ENCODE peak calls at places on chromosome 7, in ten cellular contexts. One of them, this sample, is unnamed.

GRCh38 chr7:125984795-125985194 is 1055.2 kb upstream of the POT1 start:
- DNase-seq in fibroblast of pulmonary artery: no peak
- DNase-seq in PC-3: no peak
- DNase-seq in NCI-H1092 treated with DMSO at 0.1 percent for 48 hours: no peak
- DNase-seq in C1 segment of cervical spinal cord: no peak
- DNase-seq in fibroblast of villous mesenchyme: no peak
- DNase-seq in AG09319: no peak
- DNase-seq in fibroblast of gingiva: no peak
- DNase-seq in nucleus accumbens: no peak
- DNase-seq in mammary epithelial cell: no peak
- DNase-seq in this sample: no peak

GRCh38 chr7:152870106-152870693 is 110.6 kb downstream of the ACTR3B start:
- DNase-seq in fibroblast of pulmonary artery: no peak
- DNase-seq in PC-3: no peak
- DNase-seq in NCI-H1092 treated with DMSO at 0.1 percent for 48 hours: no peak
- DNase-seq in C1 segment of cervical spinal cord: no peak
- DNase-seq in fibroblast of villous mesenchyme: no peak
- DNase-seq in AG09319: no peak
- DNase-seq in fibroblast of gingiva: no peak
- DNase-seq in nucleus accumbens: no peak
- DNase-seq in mammary epithelial cell: no peak
- DNase-seq in this sample: no peak

GRCh38 chr7:48428091-48428710 is 256.9 kb downstream of the ABCA13 start:
- DNase-seq in fibroblast of pulmonary artery: no peak
- DNase-seq in PC-3: peak
- DNase-seq in NCI-H1092 treated with DMSO at 0.1 percent for 48 hours: peak
- DNase-seq in C1 segment of cervical spinal cord: no peak
- DNase-seq in fibroblast of villous mesenchyme: no peak
- DNase-seq in AG09319: no peak
- DNase-seq in fibroblast of gingiva: no peak
- DNase-seq in nucleus accumbens: no peak
- DNase-seq in mammary epithelial cell: no peak
- DNase-seq in this sample: no peak

GRCh38 chr7:142856565-142857245 is 1.8 kb downstream of the EPHB6 start:
- DNase-seq in fibroblast of pulmonary artery: no peak
- DNase-seq in PC-3: no peak
- DNase-seq in NCI-H1092 treated with DMSO at 0.1 percent for 48 hours: no peak
- DNase-seq in C1 segment of cervical spinal cord: no peak
- DNase-seq in fibroblast of villous mesenchyme: no peak
- DNase-seq in AG09319: no peak
- DNase-seq in fibroblast of gingiva: no peak
- DNase-seq in nucleus accumbens: no peak
- DNase-seq in mammary epithelial cell: no peak
- DNase-seq in this sample: no peak

GRCh38 chr7:143013897-143014296 is 13.0 kb downstream of the OR9A2 start:
- DNase-seq in fibroblast of pulmonary artery: peak
- DNase-seq in PC-3: peak
- DNase-seq in NCI-H1092 treated with DMSO at 0.1 percent for 48 hours: no peak
- DNase-seq in C1 segment of cervical spinal cord: no peak
- DNase-seq in fibroblast of villous mesenchyme: peak
- DNase-seq in AG09319: peak
- DNase-seq in fibroblast of gingiva: peak
- DNase-seq in nucleus accumbens: no peak
- DNase-seq in mammary epithelial cell: peak
- DNase-seq in this sample: no peak

GRCh38 chr7:100167912-100168323 is 499 bp downstream of the GAL3ST4 start:
- DNase-seq in fibroblast of pulmonary artery: no peak
- DNase-seq in PC-3: no peak
- DNase-seq in NCI-H1092 treated with DMSO at 0.1 percent for 48 hours: no peak
- DNase-seq in C1 segment of cervical spinal cord: no peak
- DNase-seq in fibroblast of villous mesenchyme: no peak
- DNase-seq in AG09319: no peak
- DNase-seq in fibroblast of gingiva: peak
- DNase-seq in nucleus accumbens: no peak
- DNase-seq in mammary epithelial cell: no peak
- DNase-seq in this sample: no peak

GRCh38 chr7:100686201-100686821 is 7.7 kb downstream of the GIGYF1 start:
- DNase-seq in fibroblast of pulmonary artery: no peak
- DNase-seq in PC-3: no peak
- DNase-seq in NCI-H1092 treated with DMSO at 0.1 percent for 48 hours: no peak
- DNase-seq in C1 segment of cervical spinal cord: no peak
- DNase-seq in fibroblast of villous mesenchyme: no peak
- DNase-seq in AG09319: no peak
- DNase-seq in fibroblast of gingiva: no peak
- DNase-seq in nucleus accumbens: no peak
- DNase-seq in mammary epithelial cell: no peak
- DNase-seq in this sample: no peak

GRCh38 chr7:135706858-135707569 is 21.0 kb downstream of the SLC13A4 start:
- DNase-seq in fibroblast of pulmonary artery: no peak
- DNase-seq in PC-3: peak
- DNase-seq in NCI-H1092 treated with DMSO at 0.1 percent for 48 hours: no peak
- DNase-seq in C1 segment of cervical spinal cord: no peak
- DNase-seq in fibroblast of villous mesenchyme: no peak
- DNase-seq in AG09319: no peak
- DNase-seq in fibroblast of gingiva: peak
- DNase-seq in nucleus accumbens: no peak
- DNase-seq in mammary epithelial cell: peak
- DNase-seq in this sample: no peak

GRCh38 chr7:117730404-117730803 is 142.8 kb downstream of the CTTNBP2 start:
- DNase-seq in fibroblast of pulmonary artery: no peak
- DNase-seq in PC-3: no peak
- DNase-seq in NCI-H1092 treated with DMSO at 0.1 percent for 48 hours: no peak
- DNase-seq in C1 segment of cervical spinal cord: no peak
- DNase-seq in fibroblast of villous mesenchyme: no peak
- DNase-seq in AG09319: no peak
- DNase-seq in fibroblast of gingiva: no peak
- DNase-seq in nucleus accumbens: no peak
- DNase-seq in mammary epithelial cell: no peak
- DNase-seq in this sample: no peak

GRCh38 chr7:87216701-87217508 is 2.6 kb downstream of the TMEM243 start:
- DNase-seq in fibroblast of pulmonary artery: no peak
- DNase-seq in PC-3: no peak
- DNase-seq in NCI-H1092 treated with DMSO at 0.1 percent for 48 hours: no peak
- DNase-seq in C1 segment of cervical spinal cord: no peak
- DNase-seq in fibroblast of villous mesenchyme: no peak
- DNase-seq in AG09319: no peak
- DNase-seq in fibroblast of gingiva: no peak
- DNase-seq in nucleus accumbens: no peak
- DNase-seq in mammary epithelial cell: no peak
- DNase-seq in this sample: no peak

GRCh38 chr7:24885716-24886115 is 94.3 kb downstream of the OSBPL3 start:
- DNase-seq in fibroblast of pulmonary artery: no peak
- DNase-seq in PC-3: no peak
- DNase-seq in NCI-H1092 treated with DMSO at 0.1 percent for 48 hours: no peak
- DNase-seq in C1 segment of cervical spinal cord: no peak
- DNase-seq in fibroblast of villous mesenchyme: no peak
- DNase-seq in AG09319: no peak
- DNase-seq in fibroblast of gingiva: no peak
- DNase-seq in nucleus accumbens: no peak
- DNase-seq in mammary epithelial cell: no peak
- DNase-seq in this sample: no peak

GRCh38 chr7:9718071-9718470 is 1255.6 kb upstream of the PHF14 start:
- DNase-seq in fibroblast of pulmonary artery: no peak
- DNase-seq in PC-3: peak
- DNase-seq in NCI-H1092 treated with DMSO at 0.1 percent for 48 hours: peak
- DNase-seq in C1 segment of cervical spinal cord: no peak
- DNase-seq in fibroblast of villous mesenchyme: no peak
- DNase-seq in AG09319: no peak
- DNase-seq in fibroblast of gingiva: no peak
- DNase-seq in nucleus accumbens: no peak
- DNase-seq in mammary epithelial cell: no peak
- DNase-seq in this sample: no peak

GRCh38 chr7:131300572-131301466 is 26.9 kb upstream of the MKLN1 start:
- DNase-seq in fibroblast of pulmonary artery: peak
- DNase-seq in PC-3: no peak
- DNase-seq in NCI-H1092 treated with DMSO at 0.1 percent for 48 hours: no peak
- DNase-seq in C1 segment of cervical spinal cord: no peak
- DNase-seq in fibroblast of villous mesenchyme: no peak
- DNase-seq in AG09319: no peak
- DNase-seq in fibroblast of gingiva: no peak
- DNase-seq in nucleus accumbens: no peak
- DNase-seq in mammary epithelial cell: no peak
- DNase-seq in this sample: no peak

GRCh38 chr7:105127179-105127578 is 113.2 kb downstream of the KMT2E start:
- DNase-seq in fibroblast of pulmonary artery: no peak
- DNase-seq in PC-3: no peak
- DNase-seq in NCI-H1092 treated with DMSO at 0.1 percent for 48 hours: no peak
- DNase-seq in C1 segment of cervical spinal cord: no peak
- DNase-seq in fibroblast of villous mesenchyme: no peak
- DNase-seq in AG09319: no peak
- DNase-seq in fibroblast of gingiva: no peak
- DNase-seq in nucleus accumbens: no peak
- DNase-seq in mammary epithelial cell: no peak
- DNase-seq in this sample: no peak

GRCh38 chr7:125459038-125459437 is 529.4 kb upstream of the POT1 start:
- DNase-seq in fibroblast of pulmonary artery: no peak
- DNase-seq in PC-3: no peak
- DNase-seq in NCI-H1092 treated with DMSO at 0.1 percent for 48 hours: no peak
- DNase-seq in C1 segment of cervical spinal cord: no peak
- DNase-seq in fibroblast of villous mesenchyme: no peak
- DNase-seq in AG09319: no peak
- DNase-seq in fibroblast of gingiva: no peak
- DNase-seq in nucleus accumbens: no peak
- DNase-seq in mammary epithelial cell: no peak
- DNase-seq in this sample: no peak

GRCh38 chr7:29818308-29818707 is 12.0 kb downstream of the WIPF3 start:
- DNase-seq in fibroblast of pulmonary artery: no peak
- DNase-seq in PC-3: no peak
- DNase-seq in NCI-H1092 treated with DMSO at 0.1 percent for 48 hours: no peak
- DNase-seq in C1 segment of cervical spinal cord: no peak
- DNase-seq in fibroblast of villous mesenchyme: no peak
- DNase-seq in AG09319: no peak
- DNase-seq in fibroblast of gingiva: no peak
- DNase-seq in nucleus accumbens: no peak
- DNase-seq in mammary epithelial cell: no peak
- DNase-seq in this sample: no peak

GRCh38 chr7:29359480-29360093 is 165.0 kb downstream of the CHN2 start:
- DNase-seq in fibroblast of pulmonary artery: no peak
- DNase-seq in PC-3: no peak
- DNase-seq in NCI-H1092 treated with DMSO at 0.1 percent for 48 hours: no peak
- DNase-seq in C1 segment of cervical spinal cord: no peak
- DNase-seq in fibroblast of villous mesenchyme: no peak
- DNase-seq in AG09319: no peak
- DNase-seq in fibroblast of gingiva: no peak
- DNase-seq in nucleus accumbens: no peak
- DNase-seq in mammary epithelial cell: no peak
- DNase-seq in this sample: no peak

GRCh38 chr7:110877086-110877485 is 213.8 kb upstream of the LRRN3 start:
- DNase-seq in fibroblast of pulmonary artery: no peak
- DNase-seq in PC-3: no peak
- DNase-seq in NCI-H1092 treated with DMSO at 0.1 percent for 48 hours: no peak
- DNase-seq in C1 segment of cervical spinal cord: no peak
- DNase-seq in fibroblast of villous mesenchyme: peak
- DNase-seq in AG09319: no peak
- DNase-seq in fibroblast of gingiva: no peak
- DNase-seq in nucleus accumbens: no peak
- DNase-seq in mammary epithelial cell: no peak
- DNase-seq in this sample: no peak

GRCh38 chr7:101953248-101953819 is 135.9 kb downstream of the CUX1 start:
- DNase-seq in fibroblast of pulmonary artery: peak
- DNase-seq in PC-3: peak
- DNase-seq in NCI-H1092 treated with DMSO at 0.1 percent for 48 hours: no peak
- DNase-seq in C1 segment of cervical spinal cord: no peak
- DNase-seq in fibroblast of villous mesenchyme: peak
- DNase-seq in AG09319: no peak
- DNase-seq in fibroblast of gingiva: peak
- DNase-seq in nucleus accumbens: no peak
- DNase-seq in mammary epithelial cell: no peak
- DNase-seq in this sample: no peak

GRCh38 chr7:143480501-143480900 is 2.8 kb downstream of the TAS2R41 start:
- DNase-seq in fibroblast of pulmonary artery: no peak
- DNase-seq in PC-3: no peak
- DNase-seq in NCI-H1092 treated with DMSO at 0.1 percent for 48 hours: no peak
- DNase-seq in C1 segment of cervical spinal cord: no peak
- DNase-seq in fibroblast of villous mesenchyme: peak
- DNase-seq in AG09319: no peak
- DNase-seq in fibroblast of gingiva: no peak
- DNase-seq in nucleus accumbens: no peak
- DNase-seq in mammary epithelial cell: no peak
- DNase-seq in this sample: no peak

GRCh38 chr7:124724516-124725192 is 40.9 kb downstream of the GPR37 start:
- DNase-seq in fibroblast of pulmonary artery: no peak
- DNase-seq in PC-3: no peak
- DNase-seq in NCI-H1092 treated with DMSO at 0.1 percent for 48 hours: no peak
- DNase-seq in C1 segment of cervical spinal cord: no peak
- DNase-seq in fibroblast of villous mesenchyme: no peak
- DNase-seq in AG09319: no peak
- DNase-seq in fibroblast of gingiva: no peak
- DNase-seq in nucleus accumbens: peak
- DNase-seq in mammary epithelial cell: no peak
- DNase-seq in this sample: no peak

GRCh38 chr7:107501593-107501992 is 31.7 kb downstream of the GPR22 start:
- DNase-seq in fibroblast of pulmonary artery: peak
- DNase-seq in PC-3: peak
- DNase-seq in NCI-H1092 treated with DMSO at 0.1 percent for 48 hours: peak
- DNase-seq in C1 segment of cervical spinal cord: no peak
- DNase-seq in fibroblast of villous mesenchyme: peak
- DNase-seq in AG09319: no peak
- DNase-seq in fibroblast of gingiva: peak
- DNase-seq in nucleus accumbens: no peak
- DNase-seq in mammary epithelial cell: peak
- DNase-seq in this sample: no peak

GRCh38 chr7:134996097-134996550 is 9.8 kb downstream of the AGBL3 start:
- DNase-seq in fibroblast of pulmonary artery: peak
- DNase-seq in PC-3: no peak
- DNase-seq in NCI-H1092 treated with DMSO at 0.1 percent for 48 hours: no peak
- DNase-seq in C1 segment of cervical spinal cord: no peak
- DNase-seq in fibroblast of villous mesenchyme: no peak
- DNase-seq in AG09319: no peak
- DNase-seq in fibroblast of gingiva: no peak
- DNase-seq in nucleus accumbens: no peak
- DNase-seq in mammary epithelial cell: no peak
- DNase-seq in this sample: no peak

GRCh38 chr7:157299613-157300405 is 37.0 kb upstream of the DNAJB6 start:
- DNase-seq in fibroblast of pulmonary artery: no peak
- DNase-seq in PC-3: peak
- DNase-seq in NCI-H1092 treated with DMSO at 0.1 percent for 48 hours: no peak
- DNase-seq in C1 segment of cervical spinal cord: no peak
- DNase-seq in fibroblast of villous mesenchyme: no peak
- DNase-seq in AG09319: no peak
- DNase-seq in fibroblast of gingiva: peak
- DNase-seq in nucleus accumbens: no peak
- DNase-seq in mammary epithelial cell: no peak
- DNase-seq in this sample: peak

GRCh38 chr7:148356303-148356702 is 234.3 kb upstream of the C7orf33 start:
- DNase-seq in fibroblast of pulmonary artery: no peak
- DNase-seq in PC-3: no peak
- DNase-seq in NCI-H1092 treated with DMSO at 0.1 percent for 48 hours: no peak
- DNase-seq in C1 segment of cervical spinal cord: peak
- DNase-seq in fibroblast of villous mesenchyme: no peak
- DNase-seq in AG09319: no peak
- DNase-seq in fibroblast of gingiva: no peak
- DNase-seq in nucleus accumbens: no peak
- DNase-seq in mammary epithelial cell: no peak
- DNase-seq in this sample: no peak

GRCh38 chr7:94190599-94191061 is 186.5 kb upstream of the BET1 start:
- DNase-seq in fibroblast of pulmonary artery: peak
- DNase-seq in PC-3: peak
- DNase-seq in NCI-H1092 treated with DMSO at 0.1 percent for 48 hours: peak
- DNase-seq in C1 segment of cervical spinal cord: no peak
- DNase-seq in fibroblast of villous mesenchyme: peak
- DNase-seq in AG09319: peak
- DNase-seq in fibroblast of gingiva: peak
- DNase-seq in nucleus accumbens: no peak
- DNase-seq in mammary epithelial cell: peak
- DNase-seq in this sample: no peak

GRCh38 chr7:17319164-17320101 is 21.0 kb downstream of the AHR start:
- DNase-seq in fibroblast of pulmonary artery: no peak
- DNase-seq in PC-3: no peak
- DNase-seq in NCI-H1092 treated with DMSO at 0.1 percent for 48 hours: no peak
- DNase-seq in C1 segment of cervical spinal cord: no peak
- DNase-seq in fibroblast of villous mesenchyme: no peak
- DNase-seq in AG09319: no peak
- DNase-seq in fibroblast of gingiva: no peak
- DNase-seq in nucleus accumbens: no peak
- DNase-seq in mammary epithelial cell: no peak
- DNase-seq in this sample: no peak

GRCh38 chr7:11228515-11228914 is 254.8 kb downstream of the PHF14 start:
- DNase-seq in fibroblast of pulmonary artery: peak
- DNase-seq in PC-3: peak
- DNase-seq in NCI-H1092 treated with DMSO at 0.1 percent for 48 hours: peak
- DNase-seq in C1 segment of cervical spinal cord: no peak
- DNase-seq in fibroblast of villous mesenchyme: peak
- DNase-seq in AG09319: no peak
- DNase-seq in fibroblast of gingiva: peak
- DNase-seq in nucleus accumbens: no peak
- DNase-seq in mammary epithelial cell: no peak
- DNase-seq in this sample: peak

This sample was measured in head of caudate nucleus.